ENCODE peak calls at places on chromosomes 3 and 15, in four cellular contexts. V is HEK293T, L is K562, Y is GM12878. J is an unnamed sample.

GRCh38 chr15:41377978-41378377 is 24.3 kb downstream of the NDUFAF1 start:
- DNase-seq in Y (no peak), V (no peak), L (no peak), J (no peak)

GRCh38 chr15:68097029-68097428 is 42.9 kb downstream of the PIAS1 start:
- DNase-seq in V (no peak), Y (no peak), L (peak), J (no peak)

GRCh38 chr15:63922551-63923315 is 89.0 kb upstream of the HERC1 start:
- DNase-seq in L (no peak), Y (no peak), V (no peak), J (no peak)

GRCh38 chr3:66495633-66496032 is 5.2 kb downstream of the LRIG1 start:
- DNase-seq in Y (no peak), L (no peak), V (no peak), J (no peak)

GRCh38 chr3:30342319-30343060 is 263.9 kb upstream of the TGFBR2 start:
- DNase-seq in Y (no peak), V (no peak), L (no peak), J (peak)

GRCh38 chr3:133367431-133367830 is 32.4 kb upstream of the BFSP2 start:
- DNase-seq in Y (no peak), V (no peak), L (no peak), J (no peak)

GRCh38 chr3:23761440-23761896 is 44.3 kb upstream of the UBE2E1 start:
- DNase-seq in Y (peak), L (peak), V (peak), J (peak)

GRCh38 chr3:128232421-128233180 is 79.3 kb downstream of the EEFSEC start:
- DNase-seq in Y (no peak), L (no peak), V (no peak), J (no peak)

GRCh38 chr3:184774996-184775715 is 36.8 kb upstream of the VPS8 start:
- DNase-seq in V (no peak), Y (no peak), L (no peak), J (no peak)

GRCh38 chr15:85475317-85475701 is 94.9 kb downstream of the AKAP13 start:
- DNase-seq in V (no peak), L (no peak), Y (peak), J (no peak)

GRCh38 chr15:23483821-23484299 is 36.8 kb upstream of the GOLGA6L2 start:
- DNase-seq in Y (no peak), V (no peak), L (no peak), J (no peak)

GRCh38 chr15:81049835-81050234 is 49.1 kb downstream of the TLNRD1 start:
- DNase-seq in Y (no peak), L (no peak), V (no peak), J (peak)

GRCh38 chr3:134008630-134009156 is 21.0 kb downstream of the SLCO2A1 start:
- DNase-seq in Y (no peak), L (no peak), V (no peak), J (no peak)

GRCh38 chr3:13451301-13451673 is 28.8 kb upstream of the HDAC11 start:
- DNase-seq in Y (no peak), V (no peak), L (no peak), J (no peak)

GRCh38 chr15:28086175-28086703 is 12.9 kb downstream of the OCA2 start:
- DNase-seq in Y (peak), L (peak), V (peak), J (peak)

GRCh38 chr15:40330368-40330836 is 6.9 kb downstream of the INAFM2 start:
- DNase-seq in V (no peak), Y (no peak), L (peak), J (no peak)

GRCh38 chr3:187063286-187064081 is 75.8 kb downstream of the RPL39L start:
- DNase-seq in Y (no peak), L (no peak), V (no peak), J (peak)

GRCh38 chr15:85118581-85118980 is 136.9 kb downstream of the PDE8A start:
- DNase-seq in Y (no peak), V (peak), L (peak), J (no peak)

GRCh38 chr3:15892311-15892710 is 94.5 kb upstream of the ANKRD28 start:
- DNase-seq in V (no peak), Y (no peak), L (no peak), J (no peak)

GRCh38 chr15:38215707-38216106 is 36.9 kb upstream of the SPRED1 start:
- DNase-seq in V (no peak), L (no peak), Y (no peak), J (no peak)

GRCh38 chr3:72143322-72143721 is 358.4 kb upstream of the PROK2 start:
- DNase-seq in L (peak), Y (no peak), V (no peak), J (peak)

GRCh38 chr3:154095832-154096421 is 25.3 kb upstream of the ARHGEF26 start:
- DNase-seq in Y (no peak), V (no peak), L (peak), J (peak)

GRCh38 chr3:187967982-187968381 is 186.0 kb upstream of the LPP start:
- DNase-seq in Y (no peak), V (no peak), L (no peak), J (no peak)

GRCh38 chr15:50840520-50840919 is 68.0 kb upstream of the AP4E1 start:
- DNase-seq in L (no peak), Y (no peak), V (no peak), J (no peak)

GRCh38 chr3:114338651-114339357 is 45.0 kb downstream of the TIGIT start:
- DNase-seq in V (no peak), L (no peak), Y (no peak), J (no peak)

GRCh38 chr3:66812741-66813140 is 185.4 kb upstream of the KBTBD8 start:
- DNase-seq in L (no peak), Y (no peak), V (no peak), J (no peak)

GRCh38 chr3:99505646-99506269 is 132.6 kb upstream of the COL8A1 start:
- DNase-seq in Y (peak), V (no peak), L (peak), J (no peak)

GRCh38 chr3:186080849-186081438 is 27.9 kb downstream of the ETV5 start:
- DNase-seq in L (no peak), Y (no peak), V (no peak), J (no peak)

GRCh38 chr3:10887015-10887414 is 71.0 kb downstream of the SLC6A11 start:
- DNase-seq in L (no peak), V (no peak), Y (no peak), J (no peak)

GRCh38 chr15:76208786-76209424 is 102.4 kb downstream of the ETFA start:
- DNase-seq in L (no peak), V (no peak), Y (no peak), J (no peak)

GRCh38 chr15:88615303-88616107 is 5.6 kb upstream of the AEN start:
- DNase-seq in Y (no peak), L (no peak), V (no peak), J (peak)
- TF ChIP-seq TARDBP in Y (no peak), L (no peak), V (no peak), J (no peak)

GRCh38 chr3:74393426-74393825 is 221.0 kb downstream of the CNTN3 start:
- DNase-seq in Y (no peak), L (no peak), V (no peak), J (no peak)

DNA sequence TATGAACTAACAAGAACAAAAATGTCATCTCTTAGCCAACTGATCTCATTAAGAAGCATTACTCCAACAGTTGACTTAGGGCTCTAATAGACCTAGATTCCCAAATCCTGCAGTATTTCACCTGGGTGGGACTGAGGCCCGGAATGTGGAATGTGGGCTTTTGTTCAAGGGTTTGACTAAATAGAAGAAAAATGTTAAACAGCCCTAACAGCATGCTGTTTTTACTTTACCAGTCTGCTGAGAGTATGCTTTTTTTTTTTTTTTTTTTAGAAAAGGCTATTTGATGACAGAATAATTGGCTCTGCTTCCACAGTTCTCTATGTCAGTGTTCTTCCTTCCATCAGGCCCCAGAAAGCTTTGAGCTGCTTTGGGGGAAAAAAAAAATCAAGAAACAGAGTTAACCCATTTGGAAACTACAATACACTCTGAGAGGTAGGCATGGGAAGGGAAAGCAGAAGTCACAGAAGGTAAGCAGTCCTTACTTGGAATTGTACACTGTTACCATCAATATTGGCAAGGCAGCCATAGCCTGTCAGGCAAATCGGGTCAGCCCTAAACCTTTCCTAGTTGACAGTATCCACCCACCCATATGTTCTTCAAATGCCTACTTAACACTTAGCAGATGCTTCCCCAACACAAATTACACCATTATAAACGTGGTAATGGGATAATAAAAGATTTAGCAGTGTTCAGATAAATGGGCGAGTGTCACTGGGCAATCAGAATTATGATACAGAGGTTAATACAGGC is 224.2 kb downstream of the CNTN3 start:
- DNase-seq in L (no peak), V (no peak), Y (no peak), J (no peak)
- TF ChIP-seq TARDBP in L (no peak), V (no peak), Y (no peak), J (no peak)

DNA sequence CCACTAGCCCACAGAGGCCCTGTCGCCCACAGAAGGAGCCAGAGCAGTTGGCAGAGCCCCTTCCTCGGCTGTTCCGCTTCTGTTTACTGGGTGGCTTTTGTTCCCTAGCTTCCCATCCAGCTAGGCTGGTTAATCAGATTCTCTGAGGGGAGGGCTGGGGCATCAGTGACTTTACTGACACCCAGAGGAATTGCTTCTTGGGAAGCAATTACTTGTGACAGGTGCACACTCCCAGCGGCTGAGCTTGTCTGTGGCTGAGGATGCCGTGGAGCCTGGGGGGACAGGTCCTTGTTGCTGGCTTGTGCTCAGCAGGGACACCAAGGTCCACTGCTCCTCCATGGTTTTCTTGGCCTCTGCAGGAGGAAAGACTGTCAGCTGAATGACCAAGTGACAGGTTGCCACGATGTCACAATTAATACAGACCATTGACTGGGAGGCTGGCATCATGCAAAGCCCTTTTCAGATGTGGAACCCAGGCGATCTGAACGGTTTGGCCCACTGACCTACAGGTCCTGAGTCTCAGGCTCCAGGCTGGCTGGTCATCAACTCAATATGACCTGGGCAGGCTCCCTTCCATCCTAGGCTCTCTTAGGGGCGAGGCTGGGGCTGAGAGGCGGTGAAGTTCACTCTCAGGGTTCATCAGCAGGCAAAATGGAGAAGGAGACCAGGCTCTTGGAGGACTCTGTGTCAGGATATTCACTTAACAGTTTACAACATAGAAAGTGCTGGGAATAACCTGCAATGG is 31.8 kb upstream of the SFMBT1 start:
- DNase-seq in V (no peak), Y (no peak), L (no peak), J (no peak)
- TF ChIP-seq TARDBP in V (no peak), Y (no peak), L (no peak), J (no peak)

DNA sequence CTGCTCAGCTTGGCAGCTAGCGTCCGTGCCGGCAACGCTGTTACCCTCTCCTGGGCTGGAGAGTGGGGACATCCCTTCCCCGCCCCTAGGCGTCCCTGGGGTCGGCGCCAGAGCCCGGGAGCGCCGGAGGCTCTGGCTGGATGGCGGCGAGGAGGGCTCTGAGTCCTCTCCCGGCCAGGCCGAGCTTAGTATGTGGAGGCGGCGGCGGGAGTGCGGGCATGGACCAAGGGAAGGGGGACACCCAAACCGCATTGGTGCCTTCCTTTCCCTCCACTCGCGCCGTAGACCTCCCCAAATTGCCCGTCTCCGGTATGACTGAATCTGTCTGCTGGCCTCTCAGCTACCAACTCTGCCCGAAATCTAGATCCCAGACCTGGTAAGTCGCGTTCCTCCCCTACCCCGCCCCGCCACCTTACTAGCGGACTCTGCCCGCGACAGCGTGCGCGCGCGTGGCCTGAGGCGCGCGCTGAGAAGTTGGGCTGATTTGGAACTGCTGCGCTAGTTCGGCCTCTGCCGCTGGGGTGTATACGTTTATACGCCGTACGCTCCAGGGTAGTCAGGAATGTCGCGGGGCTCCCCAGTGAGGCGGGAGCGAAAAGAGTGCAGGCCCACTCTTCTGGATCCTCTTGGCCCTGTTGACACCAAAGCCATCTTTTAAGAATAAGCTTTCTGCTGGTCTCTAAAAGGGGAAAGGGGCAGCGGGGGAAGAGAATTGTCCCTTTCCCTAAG is 12.2 kb downstream of the ZIC1 start:
- DNase-seq in Y (no peak), V (no peak), L (no peak), J (no peak)
- TF ChIP-seq TARDBP in Y (no peak), V (no peak), L (no peak), J (no peak)

GRCh38 chr15:72342385-72342784 is 22.4 kb upstream of the CELF6 start:
- DNase-seq in L (peak), Y (no peak), V (peak), J (peak)
- TF ChIP-seq TARDBP in L (no peak), Y (no peak), V (no peak), J (no peak)

GRCh38 chr3:101148001-101148400 is 154.8 kb upstream of the ABI3BP start:
- DNase-seq in L (peak), V (no peak), Y (no peak), J (no peak)
- TF ChIP-seq TARDBP in L (no peak), V (no peak), Y (no peak), J (no peak)

GRCh38 chr15:30930422-30930821 is 26.7 kb downstream of the FAN1 start:
- DNase-seq in V (no peak), Y (no peak), L (no peak), J (no peak)

GRCh38 chr15:30929982-30930381 is 26.3 kb downstream of the FAN1 start:
- DNase-seq in V (no peak), Y (no peak), L (no peak), J (no peak)

GRCh38 chr15:30928076-30928475 is 24.4 kb downstream of the FAN1 start:
- DNase-seq in L (no peak), Y (no peak), V (no peak), J (no peak)

GRCh38 chr15:30927148-30927761 is 23.5 kb downstream of the FAN1 start:
- DNase-seq in Y (no peak), V (no peak), L (no peak), J (no peak)

GRCh38 chr15:30929064-30929669 is 25.5 kb downstream of the FAN1 start:
- DNase-seq in L (no peak), Y (no peak), V (no peak), J (no peak)
- TF ChIP-seq TARDBP in L (no peak), Y (no peak), V (no peak), J (no peak)

GRCh38 chr3:70989174-70989573 is 594.4 kb downstream of the FOXP1 start:
- DNase-seq in Y (no peak), L (no peak), V (no peak), J (no peak)
- TF ChIP-seq TARDBP in Y (no peak), L (no peak), V (no peak), J (no peak)

GRCh38 chr3:108493862-108494261 is 16.5 kb downstream of the MYH15 start:
- DNase-seq in L (no peak), Y (no peak), V (no peak), J (no peak)
- TF ChIP-seq TARDBP in L (no peak), Y (no peak), V (no peak), J (no peak)

J was measured in HepG2.